ENCODE peak calls at places on chromosome 4, in eight cellular contexts. One of them, this sample, is unnamed.

GRCh38 chr4:20248155-20248558 is 3.5 kb upstream of the SLIT2 start:
- DNase-seq in NCI-H1694 treated with DMSO at 0.1 percent for 48 hours: peak; percentile 69
- DNase-seq in GM13977: peak; percentile 20
- DNase-seq in iPS-NIHi11: peak; percentile 34
- DNase-seq in mucosa of descending colon: no peak
- DNase-seq in neural crest cell: no peak
- DNase-seq in Daoy: peak; percentile 16
- DNase-seq in midbrain: peak; percentile 68
- DNase-seq in this sample: peak; percentile 69

GRCh38 chr4:16852644-16853043 is 45.8 kb downstream of the LDB2 start:
- DNase-seq in NCI-H1694 treated with DMSO at 0.1 percent for 48 hours: no peak
- DNase-seq in GM13977: no peak
- DNase-seq in iPS-NIHi11: no peak
- DNase-seq in mucosa of descending colon: no peak
- DNase-seq in neural crest cell: no peak
- DNase-seq in Daoy: no peak
- DNase-seq in midbrain: no peak
- DNase-seq in this sample: no peak

GRCh38 chr4:8911311-8912088 is 39.9 kb upstream of the HMX1 start:
- DNase-seq in NCI-H1694 treated with DMSO at 0.1 percent for 48 hours: no peak
- DNase-seq in GM13977: peak; percentile 15
- DNase-seq in iPS-NIHi11: peak; percentile 25
- DNase-seq in mucosa of descending colon: no peak
- DNase-seq in neural crest cell: no peak
- DNase-seq in Daoy: peak; percentile 92
- DNase-seq in midbrain: peak; percentile 13
- DNase-seq in this sample: no peak

GRCh38 chr4:26081795-26082498 is 167.9 kb downstream of the SMIM20 start:
- DNase-seq in NCI-H1694 treated with DMSO at 0.1 percent for 48 hours: peak; percentile 60
- DNase-seq in GM13977: peak; percentile 31
- DNase-seq in iPS-NIHi11: peak; percentile 58
- DNase-seq in mucosa of descending colon: no peak
- DNase-seq in neural crest cell: no peak
- DNase-seq in Daoy: no peak
- DNase-seq in midbrain: peak; percentile 69
- DNase-seq in this sample: peak; percentile 22

GRCh38 chr4:13783800-13784411 is 156.4 kb upstream of the BOD1L1 start:
- DNase-seq in NCI-H1694 treated with DMSO at 0.1 percent for 48 hours: no peak
- DNase-seq in GM13977: no peak
- DNase-seq in iPS-NIHi11: no peak
- DNase-seq in mucosa of descending colon: no peak
- DNase-seq in neural crest cell: no peak
- DNase-seq in Daoy: peak; percentile 38
- DNase-seq in midbrain: peak; percentile 87
- DNase-seq in this sample: no peak

GRCh38 chr4:178070155-178070554 is 627.9 kb upstream of the AGA start:
- DNase-seq in NCI-H1694 treated with DMSO at 0.1 percent for 48 hours: no peak
- DNase-seq in GM13977: no peak
- DNase-seq in iPS-NIHi11: no peak
- DNase-seq in mucosa of descending colon: no peak
- DNase-seq in neural crest cell: no peak
- DNase-seq in Daoy: no peak
- DNase-seq in midbrain: no peak
- DNase-seq in this sample: no peak

GRCh38 chr4:188812644-188813043 is 673.4 kb downstream of the TRIML1 start:
- DNase-seq in NCI-H1694 treated with DMSO at 0.1 percent for 48 hours: no peak
- DNase-seq in GM13977: no peak
- DNase-seq in iPS-NIHi11: peak; percentile 15
- DNase-seq in mucosa of descending colon: no peak
- DNase-seq in neural crest cell: no peak
- DNase-seq in Daoy: no peak
- DNase-seq in midbrain: no peak
- DNase-seq in this sample: no peak

GRCh38 chr4:20313237-20314030 is 61.7 kb downstream of the SLIT2 start:
- DNase-seq in NCI-H1694 treated with DMSO at 0.1 percent for 48 hours: no peak
- DNase-seq in GM13977: peak; percentile 4
- DNase-seq in iPS-NIHi11: peak; percentile 41
- DNase-seq in mucosa of descending colon: peak; percentile 34
- DNase-seq in neural crest cell: peak; percentile 18
- DNase-seq in Daoy: no peak
- DNase-seq in midbrain: no peak
- DNase-seq in this sample: no peak

GRCh38 chr4:81724925-81725329 is 253.2 kb upstream of the RASGEF1B start:
- DNase-seq in NCI-H1694 treated with DMSO at 0.1 percent for 48 hours: peak; percentile 6
- DNase-seq in GM13977: no peak
- DNase-seq in iPS-NIHi11: no peak
- DNase-seq in mucosa of descending colon: peak; percentile 41
- DNase-seq in neural crest cell: no peak
- DNase-seq in Daoy: peak; percentile 58
- DNase-seq in midbrain: peak; percentile 29
- DNase-seq in this sample: no peak

This sample was measured in NCI-H526 treated with DMSO at 0.1 percent for 48 hours.